ENCODE peak calls at places on chromosome 7, in eight cellular contexts. D is HCT116; G is stimulated activated CD4-positive, alpha-beta T cell treated with anti-CD3 and anti-CD28 coated beads, Interleukin-2, amount 100 ng/mL, for 48 hours; P is stimulated activated naive B cell treated with anti-CD40 and anti-IgM and Interleukin-4, amounts not matched to agents 10 μg/mL and 1 μg/mL and 100 μg/mL, for 72 hours; S is aorta; B is cardiac fibroblast; K is ELR; Q is activated T-cell treated with anti-CD3 and anti-CD28 coated beads for 48 hours. A is an unnamed sample.

GRCh38 chr7:65308300-65308678 is 65.4 kb upstream of the ZNF92 start:
- DNase-seq in D (no peak), G (no peak), P (no peak), S (no peak), B (no peak), K (no peak), Q (no peak), A (no peak)

GRCh38 chr7:45087301-45088145 is 1.2 kb downstream of the NACAD start:
- DNase-seq in D (no peak), G (no peak), P (no peak), S (no peak), B (no peak), K (no peak), Q (no peak), A (no peak)

GRCh38 chr7:17625038-17625437 is 315.3 kb downstream of the SNX13 start:
- DNase-seq in D (no peak), G (no peak), P (no peak), S (no peak), B (peak; percentile 89), K (peak; percentile 96), Q (no peak), A (no peak)

GRCh38 chr7:77455334-77455733 is 39.2 kb upstream of the GSAP start:
- DNase-seq in D (no peak), G (no peak), P (no peak), S (peak; percentile 62), B (peak; percentile 98), K (peak; percentile 88), Q (no peak), A (no peak)

GRCh38 chr7:96244992-96245292 is 77.0 kb downstream of the SLC25A13 start:
- DNase-seq in D (no peak), G (no peak), P (no peak), S (no peak), B (no peak), K (no peak), Q (no peak), A (no peak)

GRCh38 chr7:2529161-2530075 is 9.8 kb downstream of the LFNG start:
- DNase-seq in D (no peak), G (peak; percentile 33), P (peak; percentile 89), S (peak; percentile 93), B (peak; percentile 60), K (peak; percentile 81), Q (peak; percentile 49), A (no peak)

GRCh38 chr7:115015619-115016018 is 93.7 kb downstream of the MDFIC start:
- DNase-seq in D (no peak), G (no peak), P (no peak), S (no peak), B (peak; percentile 28), K (peak; percentile 78), Q (no peak), A (no peak)

GRCh38 chr7:81676813-81677212 is 93.0 kb downstream of the HGF start:
- DNase-seq in D (no peak), G (no peak), P (no peak), S (no peak), B (peak; percentile 65), K (peak; percentile 39), Q (no peak), A (peak; percentile 85)

GRCh38 chr7:18558503-18558902 is 63.0 kb downstream of the HDAC9 start:
- DNase-seq in D (no peak), G (no peak), P (no peak), S (no peak), B (no peak), K (peak; percentile 23), Q (no peak), A (no peak)

GRCh38 chr7:155593455-155594162 is 47.2 kb upstream of the CNPY1 start:
- DNase-seq in D (no peak), G (no peak), P (no peak), S (no peak), B (no peak), K (no peak), Q (no peak), A (no peak)

A was measured in NCI-H1694 treated with DMSO at 0.1 percent for 48 hours.